ENCODE peak calls at places on chromosome 20, in five cellular contexts. One of them, this sample, is unnamed.
A peak's percentile ranks its signal among the peaks of the same experiment; 100 is the strongest.

GRCh38 chr20:33334111-33334510 is 51.1 kb downstream of the BPIFB1 start:
- DNase-seq in nephron progenitor cell: no peak
- DNase-seq in small intestine: no peak
- DNase-seq in D341Med: no peak
- DNase-seq in stimulated activated CD4-positive, alpha-beta T cell treated with anti-CD3 and anti-CD28 coated beads, Interleukin-15, amount 100 ng/mL, for 24 hours: no peak
- DNase-seq in this sample: no peak

GRCh38 chr20:4728121-4728520 is 6.4 kb downstream of the PRND start:
- DNase-seq in nephron progenitor cell: no peak
- DNase-seq in small intestine: no peak
- DNase-seq in D341Med: no peak
- DNase-seq in stimulated activated CD4-positive, alpha-beta T cell treated with anti-CD3 and anti-CD28 coated beads, Interleukin-15, amount 100 ng/mL, for 24 hours: no peak
- DNase-seq in this sample: no peak

GRCh38 chr20:49276895-49277785 is 717 bp downstream of the ZNFX1 start:
- DNase-seq in nephron progenitor cell: peak; percentile 13
- DNase-seq in small intestine: no peak
- DNase-seq in D341Med: no peak
- DNase-seq in stimulated activated CD4-positive, alpha-beta T cell treated with anti-CD3 and anti-CD28 coated beads, Interleukin-15, amount 100 ng/mL, for 24 hours: peak; percentile 78
- DNase-seq in this sample: peak; percentile 28

GRCh38 chr20:37421988-37422387 is 76.0 kb downstream of the SRC start:
- DNase-seq in nephron progenitor cell: no peak
- DNase-seq in small intestine: no peak
- DNase-seq in D341Med: no peak
- DNase-seq in stimulated activated CD4-positive, alpha-beta T cell treated with anti-CD3 and anti-CD28 coated beads, Interleukin-15, amount 100 ng/mL, for 24 hours: no peak
- DNase-seq in this sample: no peak

GRCh38 chr20:12110711-12111110 is 193.0 kb downstream of the BTBD3 start:
- DNase-seq in nephron progenitor cell: no peak
- DNase-seq in small intestine: no peak
- DNase-seq in D341Med: no peak
- DNase-seq in stimulated activated CD4-positive, alpha-beta T cell treated with anti-CD3 and anti-CD28 coated beads, Interleukin-15, amount 100 ng/mL, for 24 hours: no peak
- DNase-seq in this sample: no peak

GRCh38 chr20:4167261-4168004 is 152.1 kb upstream of the RNF24 start:
- DNase-seq in nephron progenitor cell: peak; percentile 53
- DNase-seq in small intestine: peak; percentile 40
- DNase-seq in D341Med: no peak
- DNase-seq in stimulated activated CD4-positive, alpha-beta T cell treated with anti-CD3 and anti-CD28 coated beads, Interleukin-15, amount 100 ng/mL, for 24 hours: no peak
- DNase-seq in this sample: peak; percentile 63

GRCh38 chr20:31710423-31711250 is 12.0 kb downstream of the BCL2L1 start:
- DNase-seq in nephron progenitor cell: no peak
- DNase-seq in small intestine: no peak
- DNase-seq in D341Med: no peak
- DNase-seq in stimulated activated CD4-positive, alpha-beta T cell treated with anti-CD3 and anti-CD28 coated beads, Interleukin-15, amount 100 ng/mL, for 24 hours: no peak
- DNase-seq in this sample: no peak

GRCh38 chr20:10739575-10739974 is 65.8 kb upstream of the JAG1 start:
- DNase-seq in nephron progenitor cell: no peak
- DNase-seq in small intestine: peak; percentile 56
- DNase-seq in D341Med: no peak
- DNase-seq in stimulated activated CD4-positive, alpha-beta T cell treated with anti-CD3 and anti-CD28 coated beads, Interleukin-15, amount 100 ng/mL, for 24 hours: no peak
- DNase-seq in this sample: no peak

GRCh38 chr20:760751-761417 is 7.4 kb downstream of the SLC52A3 start:
- DNase-seq in nephron progenitor cell: peak; percentile 78
- DNase-seq in small intestine: no peak
- DNase-seq in D341Med: peak; percentile 65
- DNase-seq in stimulated activated CD4-positive, alpha-beta T cell treated with anti-CD3 and anti-CD28 coated beads, Interleukin-15, amount 100 ng/mL, for 24 hours: peak; percentile 62
- DNase-seq in this sample: peak; percentile 90

GRCh38 chr20:21235713-21236445 is 67.3 kb upstream of the XRN2 start:
- DNase-seq in nephron progenitor cell: peak; percentile 67
- DNase-seq in small intestine: peak; percentile 54
- DNase-seq in D341Med: peak; percentile 83
- DNase-seq in stimulated activated CD4-positive, alpha-beta T cell treated with anti-CD3 and anti-CD28 coated beads, Interleukin-15, amount 100 ng/mL, for 24 hours: peak; percentile 78
- DNase-seq in this sample: peak; percentile 59

GRCh38 chr20:43442310-43442880 is 15.3 kb upstream of the SRSF6 start:
- DNase-seq in nephron progenitor cell: no peak
- DNase-seq in small intestine: no peak
- DNase-seq in D341Med: no peak
- DNase-seq in stimulated activated CD4-positive, alpha-beta T cell treated with anti-CD3 and anti-CD28 coated beads, Interleukin-15, amount 100 ng/mL, for 24 hours: no peak
- DNase-seq in this sample: peak; percentile 38

GRCh38 chr20:63582382-63583063 is 8.5 kb upstream of the HELZ2 start:
- DNase-seq in nephron progenitor cell: no peak
- DNase-seq in small intestine: no peak
- DNase-seq in D341Med: no peak
- DNase-seq in stimulated activated CD4-positive, alpha-beta T cell treated with anti-CD3 and anti-CD28 coated beads, Interleukin-15, amount 100 ng/mL, for 24 hours: no peak
- DNase-seq in this sample: no peak

GRCh38 chr20:44358776-44359175 is 3.3 kb downstream of the HNF4A start:
- DNase-seq in nephron progenitor cell: no peak
- DNase-seq in small intestine: peak; percentile 60
- DNase-seq in D341Med: no peak
- DNase-seq in stimulated activated CD4-positive, alpha-beta T cell treated with anti-CD3 and anti-CD28 coated beads, Interleukin-15, amount 100 ng/mL, for 24 hours: no peak
- DNase-seq in this sample: no peak

GRCh38 chr20:32494498-32495216 is 90.5 kb downstream of the NOL4L start:
- DNase-seq in nephron progenitor cell: no peak
- DNase-seq in small intestine: no peak
- DNase-seq in D341Med: no peak
- DNase-seq in stimulated activated CD4-positive, alpha-beta T cell treated with anti-CD3 and anti-CD28 coated beads, Interleukin-15, amount 100 ng/mL, for 24 hours: no peak
- DNase-seq in this sample: no peak

GRCh38 chr20:49938173-49939163 is 2.3 kb downstream of the RNF114 start:
- DNase-seq in nephron progenitor cell: peak; percentile 14
- DNase-seq in small intestine: peak; percentile 15
- DNase-seq in D341Med: peak; percentile 61
- DNase-seq in stimulated activated CD4-positive, alpha-beta T cell treated with anti-CD3 and anti-CD28 coated beads, Interleukin-15, amount 100 ng/mL, for 24 hours: no peak
- DNase-seq in this sample: no peak

GRCh38 chr20:62769346-62770071 is 26.8 kb upstream of the MRGBP start:
- DNase-seq in nephron progenitor cell: no peak
- DNase-seq in small intestine: no peak
- DNase-seq in D341Med: no peak
- DNase-seq in stimulated activated CD4-positive, alpha-beta T cell treated with anti-CD3 and anti-CD28 coated beads, Interleukin-15, amount 100 ng/mL, for 24 hours: no peak
- DNase-seq in this sample: no peak

GRCh38 chr20:38631155-38632022 is 29.8 kb downstream of the ARHGAP40 start:
- DNase-seq in nephron progenitor cell: no peak
- DNase-seq in small intestine: no peak
- DNase-seq in D341Med: no peak
- DNase-seq in stimulated activated CD4-positive, alpha-beta T cell treated with anti-CD3 and anti-CD28 coated beads, Interleukin-15, amount 100 ng/mL, for 24 hours: no peak
- DNase-seq in this sample: no peak

GRCh38 chr20:46364670-46365482 is 41.5 kb downstream of the ELMO2 start:
- DNase-seq in nephron progenitor cell: no peak
- DNase-seq in small intestine: no peak
- DNase-seq in D341Med: no peak
- DNase-seq in stimulated activated CD4-positive, alpha-beta T cell treated with anti-CD3 and anti-CD28 coated beads, Interleukin-15, amount 100 ng/mL, for 24 hours: no peak
- DNase-seq in this sample: no peak

GRCh38 chr20:24637941-24638340 is 168.5 kb downstream of the SYNDIG1 start:
- DNase-seq in nephron progenitor cell: no peak
- DNase-seq in small intestine: no peak
- DNase-seq in D341Med: no peak
- DNase-seq in stimulated activated CD4-positive, alpha-beta T cell treated with anti-CD3 and anti-CD28 coated beads, Interleukin-15, amount 100 ng/mL, for 24 hours: no peak
- DNase-seq in this sample: no peak

GRCh38 chr20:21808863-21809664 is 103.6 kb downstream of the PAX1 start:
- DNase-seq in nephron progenitor cell: peak; percentile 79
- DNase-seq in small intestine: peak; percentile 14
- DNase-seq in D341Med: no peak
- DNase-seq in stimulated activated CD4-positive, alpha-beta T cell treated with anti-CD3 and anti-CD28 coated beads, Interleukin-15, amount 100 ng/mL, for 24 hours: peak; percentile 62
- DNase-seq in this sample: peak; percentile 95

GRCh38 chr20:45860573-45861011 is 3.2 kb downstream of the ZSWIM3 start:
- DNase-seq in nephron progenitor cell: no peak
- DNase-seq in small intestine: peak; percentile 20
- DNase-seq in D341Med: no peak
- DNase-seq in stimulated activated CD4-positive, alpha-beta T cell treated with anti-CD3 and anti-CD28 coated beads, Interleukin-15, amount 100 ng/mL, for 24 hours: no peak
- DNase-seq in this sample: no peak

GRCh38 chr20:13960525-13960924 is 29.9 kb downstream of the SEL1L2 start:
- DNase-seq in nephron progenitor cell: no peak
- DNase-seq in small intestine: no peak
- DNase-seq in D341Med: no peak
- DNase-seq in stimulated activated CD4-positive, alpha-beta T cell treated with anti-CD3 and anti-CD28 coated beads, Interleukin-15, amount 100 ng/mL, for 24 hours: no peak
- DNase-seq in this sample: no peak

GRCh38 chr20:51525241-51526104 is 17.0 kb downstream of the NFATC2 start:
- DNase-seq in nephron progenitor cell: no peak
- DNase-seq in small intestine: peak; percentile 16
- DNase-seq in D341Med: no peak
- DNase-seq in stimulated activated CD4-positive, alpha-beta T cell treated with anti-CD3 and anti-CD28 coated beads, Interleukin-15, amount 100 ng/mL, for 24 hours: peak; percentile 68
- DNase-seq in this sample: peak; percentile 40

GRCh38 chr20:46406986-46407670 is 713 bp upstream of the ELMO2 start:
- DNase-seq in nephron progenitor cell: peak; percentile 22
- DNase-seq in small intestine: peak; percentile 75
- DNase-seq in D341Med: no peak
- DNase-seq in stimulated activated CD4-positive, alpha-beta T cell treated with anti-CD3 and anti-CD28 coated beads, Interleukin-15, amount 100 ng/mL, for 24 hours: peak; percentile 93
- DNase-seq in this sample: no peak

GRCh38 chr20:19838495-19838894 is 80.4 kb downstream of the RIN2 start:
- DNase-seq in nephron progenitor cell: no peak
- DNase-seq in small intestine: no peak
- DNase-seq in D341Med: no peak
- DNase-seq in stimulated activated CD4-positive, alpha-beta T cell treated with anti-CD3 and anti-CD28 coated beads, Interleukin-15, amount 100 ng/mL, for 24 hours: no peak
- DNase-seq in this sample: no peak

This sample was measured in iPS-NIHi11.